ENCODE peak calls at places on chromosomes 11 and 22, in five cellular contexts. C, Y, N, J and E are unnamed samples.

GRCh38 chr11:57426439-57426753 is 525 bp downstream of the SLC43A3 start:
- DNase-seq in C (no peak), Y (no peak), N (no peak), J (no peak), E (no peak)

GRCh38 chr11:79896258-79896657 is 455.4 kb upstream of the TENM4 start:
- DNase-seq in C (no peak), Y (no peak), N (no peak), J (no peak), E (no peak)

GRCh38 chr11:122796128-122796717 is 42.1 kb upstream of the CRTAM start:
- DNase-seq in C (peak; percentile 42), Y (peak; percentile 55), N (peak; percentile 70), J (peak; percentile 49), E (peak; percentile 56)

GRCh38 chr22:27561301-27561820 is 240.2 kb downstream of the MN1 start:
- DNase-seq in C (no peak), Y (no peak), N (no peak), J (no peak), E (no peak)

GRCh38 chr11:33109242-33109641 is 52.0 kb downstream of the CSTF3 start:
- DNase-seq in C (no peak), Y (no peak), N (no peak), J (no peak), E (no peak)

GRCh38 chr11:28470180-28470579 is 362.0 kb downstream of the METTL15 start:
- DNase-seq in C (no peak), Y (no peak), N (no peak), J (no peak), E (no peak)

GRCh38 chr22:26529345-26529744 is 17.1 kb upstream of the TFIP11 start:
- DNase-seq in C (no peak), Y (peak; percentile 51), N (no peak), J (no peak), E (no peak)

GRCh38 chr11:63671322-63672155 is at the start of gene ATL3:
- DNase-seq in C (peak; percentile 98), Y (peak; percentile 99), N (peak; percentile 98), J (peak; percentile 98), E (peak; percentile 91)

GRCh38 chr11:60343094-60343704 is 16.1 kb downstream of the MS4A6E start:
- DNase-seq in C (no peak), Y (no peak), N (no peak), J (no peak), E (no peak)

GRCh38 chr22:17867160-17867785 is 93.0 kb upstream of the BID start:
- DNase-seq in C (peak; percentile 79), Y (peak; percentile 46), N (peak; percentile 88), J (peak; percentile 86), E (peak; percentile 72)

GRCh38 chr22:47356433-47357011 is 594.1 kb downstream of the TBC1D22A start:
- DNase-seq in C (no peak), Y (no peak), N (no peak), J (no peak), E (no peak)

GRCh38 chr22:44051961-44052360 is 27.9 kb downstream of the PARVB start:
- DNase-seq in C (no peak), Y (no peak), N (no peak), J (no peak), E (no peak)

DNA sequence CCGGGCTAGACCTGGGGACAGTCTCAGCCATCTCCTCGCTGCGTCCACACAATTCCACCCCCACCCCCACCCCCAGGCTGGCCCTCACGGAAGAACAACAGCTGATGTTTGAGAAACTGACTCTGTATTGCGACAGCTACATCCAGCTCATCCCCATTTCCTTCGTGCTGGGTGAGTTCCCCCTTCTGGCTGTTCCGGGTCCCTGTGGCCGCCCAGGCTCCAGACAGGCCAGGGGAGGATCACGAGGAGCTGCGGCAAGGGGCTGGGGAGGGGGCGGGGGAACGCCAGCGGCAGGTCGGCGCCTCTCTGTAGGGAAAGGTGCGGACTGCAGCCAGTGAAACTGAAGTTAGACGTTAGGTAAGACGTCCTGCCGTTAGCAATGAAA is 4.9 kb downstream of the BEST1 start:
- DNase-seq in C (peak; percentile 70), Y (peak; percentile 28), N (peak; percentile 50), J (peak; percentile 48), E (no peak)
- H3K4me3 ChIP-seq in C (peak overlapping the region; percentile 63), Y (peak overlapping the region; percentile 32), N (no peak overlapping the region), J (peak overlapping the region; percentile 29), E (no peak overlapping the region)

GRCh38 chr11:95647355-95647754 is 142.2 kb downstream of the FAM76B start:
- DNase-seq in C (no peak), Y (no peak), N (no peak), J (no peak), E (no peak)
- H3K4me3 ChIP-seq in C (no peak overlapping the region), Y (no peak overlapping the region), N (no peak overlapping the region), J (no peak overlapping the region), E (no peak overlapping the region)

DNA sequence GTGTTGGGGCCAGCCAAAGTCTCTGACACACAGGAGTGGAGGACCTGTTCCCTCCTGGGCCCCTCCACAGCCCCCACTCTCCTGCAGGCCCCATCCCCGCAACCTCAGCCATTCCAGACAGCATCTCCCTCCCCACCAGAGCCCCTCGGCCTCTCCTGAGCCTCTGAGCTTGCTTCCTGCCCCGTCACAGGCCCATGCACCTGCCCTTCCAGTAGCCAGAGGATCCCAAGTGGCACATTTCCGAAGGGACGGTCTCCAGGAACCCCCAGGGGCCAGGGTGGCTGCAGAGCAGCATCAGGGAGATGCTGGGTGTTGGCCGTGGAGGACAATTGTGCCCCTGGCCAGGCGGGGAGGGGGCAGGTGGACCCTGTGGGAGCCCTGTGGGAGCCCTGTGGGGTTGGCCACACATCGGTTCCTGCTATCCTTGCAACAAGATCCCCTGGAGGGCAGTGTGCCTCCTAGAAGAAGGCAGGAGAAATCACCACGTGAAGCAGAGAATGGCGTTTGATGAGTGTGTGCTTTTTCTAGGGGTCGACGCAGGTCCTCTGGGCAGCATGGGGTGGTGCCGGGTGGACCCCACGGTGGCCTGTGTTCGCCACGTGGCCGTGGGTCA is 45.3 kb upstream of the PPARA start:
- DNase-seq in C (no peak), Y (no peak), N (no peak), J (no peak), E (no peak)
- H3K4me3 ChIP-seq in C (peak overlapping the region; percentile 33), Y (no peak overlapping the region), N (no peak overlapping the region), J (no peak overlapping the region), E (no peak overlapping the region)

GRCh38 chr11:21470521-21470920 is 722.4 kb upstream of the ANO5 start:
- DNase-seq in C (no peak), Y (no peak), N (no peak), J (no peak), E (no peak)

GRCh38 chr11:21476588-21476987 is 716.3 kb upstream of the ANO5 start:
- DNase-seq in C (no peak), Y (no peak), N (no peak), J (no peak), E (no peak)

GRCh38 chr11:21475276-21475675 is 717.6 kb upstream of the ANO5 start:
- DNase-seq in C (no peak), Y (no peak), N (no peak), J (no peak), E (no peak)

GRCh38 chr11:21472256-21472655 is 720.6 kb upstream of the ANO5 start:
- DNase-seq in C (no peak), Y (no peak), N (no peak), J (no peak), E (no peak)

DNA sequence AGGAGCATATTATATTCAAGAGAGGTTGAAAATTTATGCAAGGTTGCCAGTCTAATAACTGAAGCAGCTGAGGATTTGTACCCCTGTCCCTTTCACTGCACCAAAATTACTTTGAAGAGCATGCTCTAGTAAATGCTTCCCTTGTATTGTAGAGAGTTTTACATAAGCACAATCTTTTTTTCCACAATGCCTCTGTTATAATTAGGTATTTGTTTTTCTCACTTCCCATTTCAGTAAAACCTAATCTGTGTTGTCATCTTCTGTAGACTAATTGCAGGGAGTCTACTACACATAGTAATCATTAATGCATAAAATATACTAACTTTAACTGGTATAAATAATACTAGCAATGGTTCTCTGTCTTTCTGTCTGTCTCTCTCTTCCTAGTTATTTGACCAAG is 718.4 kb upstream of the ANO5 start:
- DNase-seq in C (no peak), Y (no peak), N (no peak), J (no peak), E (no peak)
- H3K4me3 ChIP-seq in C (no peak overlapping the region), Y (no peak overlapping the region), N (no peak overlapping the region), J (no peak overlapping the region), E (no peak overlapping the region)

DNA sequence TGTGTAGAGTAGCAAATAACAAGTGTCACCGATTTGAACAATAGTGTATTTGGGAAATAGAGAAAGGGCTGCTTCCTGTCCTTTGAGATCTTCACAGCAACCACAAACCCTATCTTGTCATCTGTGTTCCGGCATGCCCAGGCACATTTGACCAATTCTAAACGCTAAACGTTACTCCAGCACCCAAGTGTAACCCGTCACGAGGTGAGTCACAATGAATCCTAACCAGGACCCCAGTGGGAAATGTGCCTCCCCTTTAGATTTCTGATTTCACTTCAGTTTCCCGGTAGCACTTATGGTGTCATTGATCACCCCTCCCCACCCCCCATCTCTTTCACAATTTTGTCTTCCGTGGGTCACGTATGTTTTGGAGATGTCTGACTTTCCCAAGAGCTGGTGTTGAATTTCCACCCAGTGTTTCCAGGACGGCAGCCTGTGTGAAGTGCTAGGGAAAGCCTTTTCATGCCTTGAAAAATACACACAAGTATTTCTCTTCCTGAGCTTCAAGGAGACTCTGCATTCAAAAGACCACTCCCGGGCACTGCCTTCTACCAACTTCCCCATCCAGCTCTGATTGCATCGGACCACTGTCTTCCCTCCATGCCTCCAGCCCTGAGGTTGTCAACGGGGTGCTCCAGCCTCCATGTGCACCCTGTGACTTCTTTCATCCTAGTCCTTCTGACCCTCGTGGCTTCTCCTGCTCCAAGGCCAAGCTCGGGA is 10.5 kb upstream of the C11orf24 start:
- DNase-seq in C (no peak), Y (no peak), N (no peak), J (no peak), E (no peak)
- H3K4me3 ChIP-seq in C (no peak overlapping the region), Y (no peak overlapping the region), N (no peak overlapping the region), J (no peak overlapping the region), E (no peak overlapping the region)

GRCh38 chr11:107830915-107831540 is 27.6 kb downstream of the SLC35F2 start:
- DNase-seq in C (no peak), Y (no peak), N (no peak), J (no peak), E (no peak)
- H3K4me3 ChIP-seq in C (no peak overlapping the region), Y (no peak overlapping the region), N (no peak overlapping the region), J (no peak overlapping the region), E (no peak overlapping the region)

DNA sequence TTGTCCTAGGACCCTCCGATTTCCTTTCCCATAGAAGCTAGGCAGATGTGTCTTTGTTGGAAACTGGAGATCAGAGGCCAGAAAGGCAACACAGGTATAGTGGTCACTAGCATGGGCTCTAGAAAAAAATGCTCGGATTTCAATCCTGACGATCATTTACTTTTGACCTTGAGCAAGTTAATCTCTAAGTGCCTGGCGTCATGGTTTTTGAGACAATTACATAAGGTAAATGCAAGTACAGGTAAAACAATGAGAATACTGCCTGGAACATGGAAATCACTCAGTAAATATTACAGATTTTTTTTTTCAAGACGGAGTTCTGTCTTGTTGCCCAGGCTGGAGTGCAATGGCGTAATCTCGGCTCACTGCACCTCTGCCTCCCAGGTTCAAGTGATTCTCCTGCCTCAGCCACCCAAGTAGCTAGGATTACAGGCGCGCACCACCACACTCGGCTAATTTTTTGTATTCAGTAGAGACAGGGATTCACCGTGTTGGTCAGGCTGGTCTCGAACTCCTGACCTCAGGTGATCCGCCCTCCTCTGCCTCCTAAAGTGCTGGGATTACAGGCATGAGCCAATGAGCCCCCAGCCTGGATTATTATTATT is 1.1 kb upstream of the DENND5A start:
- DNase-seq in C (no peak), Y (peak; percentile 52), N (no peak), J (no peak), E (no peak)
- H3K4me3 ChIP-seq in C (peak overlapping the region; percentile 99), Y (peak overlapping the region; percentile 82), N (no peak overlapping the region), J (no peak overlapping the region), E (no peak overlapping the region)